ENCODE peak calls at places on chromosomes 4 and X, in ten cellular contexts. Q, S, H, U, R, D, W, X, V and B are unnamed samples. For H3K36me3, the result is how much of the 10 kb centered on the place peaks cover.

GRCh38 chrX:19576742-19577141 is 61.4 kb upstream of the MAP3K15 start:
- DNase-seq in U (no peak), X (no peak), R (no peak), S (no peak), D (no peak), H (no peak), Q (no peak), V (no peak), W (no peak), B (no peak)

GRCh38 chr4:163930086-163930485 is 435.6 kb downstream of the TMA16 start:
- DNase-seq in V (no peak), R (no peak), H (no peak), Q (no peak), W (no peak), D (no peak), X (no peak), U (no peak), S (no peak), B (no peak)

GRCh38 chr4:53790286-53790685 is 199.0 kb upstream of the LNX1 start:
- DNase-seq in D (no peak), X (no peak), R (no peak), S (no peak), V (no peak), W (no peak), U (no peak), Q (no peak), H (no peak), B (no peak)

GRCh38 chr4:53987761-53988171 is 76.6 kb downstream of the CHIC2 start:
- DNase-seq in U (no peak), X (no peak), H (no peak), R (no peak), S (no peak), V (no peak), Q (peak), D (no peak), W (no peak), B (no peak)

GRCh38 chrX:52346462-52347165 is 22.2 kb upstream of the XAGE2 start:
- DNase-seq in Q (peak), U (no peak), D (no peak), S (no peak), H (no peak), R (no peak), V (no peak), X (no peak), W (no peak), B (no peak)

GRCh38 chr4:87916636-87917035 is 58.9 kb upstream of the SPP1 start:
- DNase-seq in R (no peak), D (no peak), Q (no peak), V (no peak), W (no peak), H (no peak), S (no peak), U (no peak), X (no peak), B (no peak)

GRCh38 chr4:158458271-158458895 is 63.3 kb upstream of the RXFP1 start:
- DNase-seq in W (no peak), H (no peak), R (no peak), S (no peak), V (no peak), D (no peak), U (no peak), X (no peak), Q (no peak), B (no peak)

GRCh38 chr4:71995297-71995696 is 36.5 kb upstream of the NPFFR2 start:
- DNase-seq in S (no peak), Q (no peak), V (no peak), X (no peak), H (no peak), D (no peak), U (no peak), W (no peak), R (no peak), B (no peak)

GRCh38 chr4:133146574-133147198 is 2.4 kb upstream of the PCDH10 start:
- DNase-seq in R (no peak), U (no peak), Q (no peak), W (peak), H (peak), V (no peak), D (peak), X (peak), S (no peak), B (no peak)

GRCh38 chr4:122591196-122591595 is 29.7 kb downstream of the IL21 start:
- DNase-seq in Q (no peak), H (no peak), V (no peak), D (no peak), X (no peak), W (no peak), U (no peak), R (no peak), S (no peak), B (no peak)

GRCh38 chr4:2962099-2962455 is 1.1 kb downstream of the NOP14 start:
- DNase-seq in W (no peak), X (no peak), D (no peak), Q (no peak), U (no peak), V (no peak), R (no peak), S (no peak), H (no peak), B (no peak)

GRCh38 chrX:21747523-21747922 is 10.4 kb downstream of the SMPX start:
- DNase-seq in H (no peak), X (no peak), Q (no peak), U (no peak), S (no peak), R (no peak), W (no peak), D (no peak), V (no peak), B (no peak)

GRCh38 chrX:74351760-74352159 is 47.8 kb downstream of the ZCCHC13 start:
- DNase-seq in S (no peak), H (no peak), W (no peak), V (no peak), U (no peak), Q (no peak), R (no peak), X (no peak), D (no peak), B (no peak)

GRCh38 chr4:169189372-169189771 is 81.4 kb downstream of the SH3RF1 start:
- DNase-seq in U (no peak), H (no peak), D (no peak), X (no peak), S (no peak), R (no peak), Q (no peak), V (no peak), W (no peak), B (no peak)

GRCh38 chrX:113370001-113370400 is 529.4 kb upstream of the AMOT start:
- DNase-seq in V (no peak), S (no peak), U (no peak), Q (no peak), H (no peak), R (no peak), X (no peak), D (no peak), W (no peak), B (no peak)

GRCh38 chr4:101346562-101347266 is 612 bp downstream of the PPP3CA start:
- DNase-seq in W (peak), D (peak), V (peak), Q (no peak), U (peak), R (peak), H (peak), S (peak), X (peak), B (peak)
- TF ChIP-seq POLR2A in W (no peak), D (no peak), V (no peak), Q (peak), U (no peak), R (no peak), H (no peak), S (no peak), X (no peak), B (no peak)

DNA sequence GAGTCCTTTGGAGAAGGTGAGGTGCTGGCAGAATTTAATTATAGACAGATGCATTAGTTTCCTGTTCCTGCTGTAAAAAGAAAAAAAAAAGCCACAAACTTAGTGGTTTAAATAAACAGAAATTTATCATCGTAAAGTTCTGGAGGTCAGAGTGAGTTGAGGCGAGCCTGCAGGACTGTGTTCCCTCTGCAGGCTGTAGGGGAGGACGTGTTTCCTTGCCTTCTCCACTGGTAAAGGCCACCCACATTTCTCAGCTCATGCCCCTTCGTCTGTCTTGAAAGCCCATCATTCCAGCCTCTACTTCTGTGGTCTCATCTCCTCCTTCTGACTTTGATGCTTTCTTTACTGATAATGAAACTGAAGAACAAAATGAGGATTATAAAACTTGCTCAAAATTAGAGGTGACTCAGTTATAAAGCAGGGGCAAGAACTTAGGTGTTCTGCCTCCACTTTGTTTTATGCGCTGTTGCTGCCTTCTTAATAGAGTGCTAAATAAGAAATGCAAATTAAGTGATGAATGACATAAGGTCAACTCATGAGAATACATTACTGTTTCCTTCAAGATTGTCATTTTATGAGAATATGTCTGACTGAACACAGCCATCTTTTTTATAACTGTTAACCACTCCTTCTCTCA is 143.1 kb downstream of the STIM2 start:
- DNase-seq in H (no peak), W (no peak), R (no peak), D (no peak), U (no peak), S (no peak), V (no peak), X (no peak), Q (no peak), B (no peak)
- H3K36me3 ChIP-seq in H (under half), W (under half), R (under half), D (under half), U (under half), S (under half), V (under half), X (under half), Q (under half), B (under half)

GRCh38 chrX:13080128-13080795 is 35.8 kb upstream of the FAM9C start:
- DNase-seq in U (no peak), S (no peak), V (no peak), W (no peak), R (no peak), Q (no peak), X (no peak), D (no peak), H (no peak), B (no peak)

GRCh38 chrX:13077168-13077567 is 32.7 kb upstream of the FAM9C start:
- DNase-seq in Q (no peak), W (no peak), H (no peak), V (no peak), S (peak), X (no peak), D (no peak), R (no peak), U (no peak), B (no peak)

GRCh38 chrX:13076176-13076956 is 31.9 kb upstream of the FAM9C start:
- DNase-seq in S (no peak), H (no peak), W (no peak), Q (no peak), D (no peak), U (no peak), X (no peak), R (no peak), V (no peak), B (no peak)

GRCh38 chrX:13081385-13082285 is 37.2 kb upstream of the FAM9C start:
- DNase-seq in Q (no peak), W (no peak), R (no peak), U (no peak), D (no peak), H (no peak), S (peak), V (no peak), X (no peak), B (no peak)

GRCh38 chrX:13078739-13079444 is 34.5 kb upstream of the FAM9C start:
- DNase-seq in W (peak), S (peak), H (no peak), U (peak), V (no peak), D (no peak), X (no peak), Q (no peak), R (peak), B (peak)
- TF ChIP-seq POLR2A in W (no peak), S (no peak), H (no peak), U (no peak), V (no peak), D (no peak), X (no peak), Q (no peak), R (no peak), B (no peak)

DNA sequence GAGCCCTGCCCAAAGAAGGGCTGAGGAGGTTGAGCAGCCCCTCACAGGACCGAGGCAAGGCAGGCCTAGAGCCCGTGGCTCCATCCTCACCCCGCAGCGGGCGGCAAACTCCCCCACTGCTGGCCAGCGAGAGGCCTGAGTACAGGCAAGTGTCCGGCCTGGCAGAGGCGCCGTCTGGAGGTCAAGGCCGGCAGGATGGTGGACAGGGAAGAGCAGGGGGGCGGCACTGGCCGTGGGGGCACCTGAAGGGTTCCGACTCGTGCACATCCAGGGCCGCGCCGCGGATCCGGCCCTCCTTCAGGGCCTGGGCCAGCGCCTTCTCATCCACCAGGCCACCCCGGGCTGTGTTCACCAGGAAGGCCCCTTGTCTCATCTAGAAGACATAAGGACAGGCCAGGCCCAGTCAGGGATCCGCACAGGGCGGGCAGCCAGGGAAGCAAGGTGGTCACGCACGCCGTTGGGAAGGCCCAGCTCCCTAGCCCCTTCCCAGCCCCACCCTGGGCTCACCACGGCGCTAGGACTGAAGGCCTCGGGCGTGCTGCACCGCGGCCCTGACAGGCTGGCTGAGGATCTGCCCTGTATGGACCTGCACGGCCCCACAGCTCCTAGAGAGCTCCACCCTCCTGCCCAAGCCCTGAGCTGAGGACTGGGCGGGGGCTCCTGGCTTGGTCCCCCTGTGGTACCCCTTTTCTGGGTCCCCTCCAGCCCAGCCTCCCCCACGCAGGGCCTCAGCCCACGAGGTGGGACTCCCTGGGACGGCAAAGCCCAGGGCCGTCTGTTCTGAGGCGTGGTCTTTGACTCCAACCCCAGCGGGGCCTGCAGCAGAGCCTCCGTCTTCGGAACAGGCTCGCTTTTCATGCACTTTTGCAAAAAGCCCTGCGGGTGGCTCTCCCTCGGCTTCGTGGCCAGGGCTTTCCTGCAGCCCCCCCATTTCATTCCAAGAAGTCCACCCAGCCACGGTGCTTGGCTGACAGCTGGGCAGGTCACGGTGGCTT is 34.5 kb downstream of the CTBP1 start:
- DNase-seq in S (no peak), R (no peak), U (no peak), V (no peak), W (no peak), H (no peak), Q (no peak), X (no peak), D (no peak), B (no peak)
- H3K36me3 ChIP-seq in S (under half), R (under half), U (under half), V (under half), W (under half), H (half or more), Q (under half), X (half or more), D (under half), B (half or more)

DNA sequence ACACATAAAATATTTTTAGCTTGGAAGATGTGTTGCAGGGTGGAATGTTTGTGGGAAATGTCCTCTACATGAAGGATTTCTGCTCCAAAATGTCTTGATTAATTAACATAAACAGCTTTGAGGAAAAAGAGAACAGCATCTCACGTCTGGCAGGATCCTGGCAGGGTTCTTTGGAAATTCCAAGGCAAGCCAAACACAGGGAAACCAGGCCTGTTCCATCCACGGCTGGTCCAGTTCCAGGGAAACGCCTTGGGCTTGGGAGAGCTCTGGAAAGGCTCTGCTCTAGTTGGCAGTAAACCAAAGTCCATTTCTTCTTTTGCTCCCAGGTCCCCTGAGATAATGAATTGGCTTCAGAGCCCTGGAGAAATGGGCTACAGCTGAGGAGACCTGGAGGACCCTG is 42.4 kb upstream of the GAB1 start:
- DNase-seq in W (peak), D (peak), Q (no peak), S (peak), X (no peak), U (peak), R (peak), H (peak), V (no peak), B (peak)
- TF ChIP-seq POLR2A in W (no peak), D (no peak), Q (no peak), S (no peak), X (no peak), U (no peak), R (no peak), H (no peak), V (no peak), B (no peak)

GRCh38 chr4:155769092-155769491 is 10.3 kb downstream of the GUCY1B1 start:
- DNase-seq in D (no peak), V (no peak), X (no peak), R (no peak), H (no peak), U (no peak), S (no peak), Q (no peak), W (no peak), B (no peak)
- H3K36me3 ChIP-seq in D (under half), V (under half), X (under half), R (under half), H (under half), U (under half), S (under half), Q (under half), W (under half), B (under half)

GRCh38 chr4:185210102-185210981 is 944 bp downstream of the SNX25 start:
- DNase-seq in U (peak), H (peak), D (peak), X (peak), S (peak), R (peak), W (no peak), V (no peak), Q (no peak), B (no peak)
- TF ChIP-seq POLR2A in U (no peak), H (no peak), D (no peak), X (no peak), S (no peak), R (no peak), W (peak), V (no peak), Q (no peak), B (peak)